ENCODE peak calls at places on chromosomes 3 and 15, in nine cellular contexts. J is non-pigmented ciliary epithelial cell; L is NCI-H2171 treated with DMSO at 0.1 percent for 48 hours; N is EL; K is activated naive CD4-positive, alpha-beta T cell treated with Interleukin-2 at 50 U/mL for 16 hours; B is mucosa of gallbladder; Z is activated T-cell treated with anti-CD3 and anti-CD28 coated beads for 1 hour; P is effector CD4-positive, alpha-beta T cell; W is Caki2. D is an unnamed sample.

GRCh38 chr3:46897031-46897430 is 19.5 kb downstream of the PTH1R start:
- DNase-seq in J (no peak), L (no peak), N (no peak), K (no peak), B (no peak), Z (no peak), P (no peak), W (no peak), D (no peak)

GRCh38 chr3:72738752-72739520 is 109.3 kb downstream of the SHQ1 start:
- DNase-seq in J (no peak), L (peak; percentile 39), N (peak; percentile 30), K (peak; percentile 72), B (peak; percentile 43), Z (peak; percentile 74), P (peak; percentile 68), W (no peak), D (no peak)

GRCh38 chr3:45035441-45036301 is 9.6 kb downstream of the CLEC3B start:
- DNase-seq in J (no peak), L (no peak), N (peak; percentile 40), K (peak; percentile 29), B (no peak), Z (peak; percentile 11), P (no peak), W (no peak), D (no peak)

GRCh38 chr3:183966361-183966791 is 51.3 kb downstream of the ABCC5 start:
- DNase-seq in J (no peak), L (no peak), N (no peak), K (no peak), B (no peak), Z (no peak), P (no peak), W (no peak), D (no peak)

GRCh38 chr3:12495749-12496452 is 11.6 kb downstream of the TSEN2 start:
- DNase-seq in J (no peak), L (no peak), N (no peak), K (no peak), B (no peak), Z (no peak), P (no peak), W (no peak), D (no peak)

GRCh38 chr15:72342385-72342784 is 22.4 kb upstream of the CELF6 start:
- DNase-seq in J (no peak), L (peak; percentile 18), N (no peak), K (peak; percentile 31), B (no peak), Z (peak; percentile 24), P (peak; percentile 15), W (no peak), D (no peak)

GRCh38 chr3:11499144-11499543 is 144.6 kb downstream of the VGLL4 start:
- DNase-seq in J (peak; percentile 85), L (no peak), N (peak; percentile 94), K (no peak), B (no peak), Z (no peak), P (no peak), W (peak; percentile 64), D (peak; percentile 79)

GRCh38 chr3:111577798-111578685 is 17.1 kb downstream of the ZBED2 start:
- DNase-seq in J (peak; percentile 79), L (peak; percentile 24), N (peak; percentile 87), K (no peak), B (no peak), Z (no peak), P (no peak), W (peak; percentile 66), D (peak; percentile 70)

GRCh38 chr15:32687556-32687955 is 30.2 kb upstream of the GREM1 start:
- DNase-seq in J (no peak), L (no peak), N (peak; percentile 82), K (no peak), B (no peak), Z (no peak), P (no peak), W (peak; percentile 72), D (no peak)

GRCh38 chr3:133675631-133676335 is 14.0 kb upstream of the TOPBP1 start:
- DNase-seq in J (no peak), L (no peak), N (no peak), K (no peak), B (no peak), Z (no peak), P (no peak), W (no peak), D (no peak)

GRCh38 chr3:183038764-183039163 is 58.4 kb upstream of the DCUN1D1 start:
- DNase-seq in J (no peak), L (no peak), N (no peak), K (no peak), B (peak; percentile 17), Z (no peak), P (no peak), W (no peak), D (no peak)

GRCh38 chr15:68599560-68600071 is 20.8 kb downstream of the CORO2B start:
- DNase-seq in J (no peak), L (no peak), N (peak; percentile 77), K (no peak), B (no peak), Z (no peak), P (no peak), W (no peak), D (no peak)

GRCh38 chr15:38129531-38130199 is 123.0 kb upstream of the SPRED1 start:
- DNase-seq in J (peak; percentile 99), L (no peak), N (peak; percentile 98), K (no peak), B (peak; percentile 77), Z (no peak), P (no peak), W (no peak), D (peak; percentile 85)

GRCh38 chr15:51793521-51793920 is 35.9 kb upstream of the TMOD3 start:
- DNase-seq in J (no peak), L (no peak), N (no peak), K (no peak), B (no peak), Z (no peak), P (no peak), W (no peak), D (no peak)

GRCh38 chr3:58491506-58492384 is at the start of gene KCTD6:
- DNase-seq in J (peak; percentile 44), L (peak; percentile 71), N (peak; percentile 93), K (peak; percentile 89), B (peak; percentile 95), Z (peak; percentile 78), P (peak; percentile 75), W (peak; percentile 86), D (peak; percentile 36)

GRCh38 chr3:129612350-129613204 is 6.1 kb upstream of the PLXND1 start:
- DNase-seq in J (no peak), L (no peak), N (peak; percentile 39), K (no peak), B (no peak), Z (no peak), P (no peak), W (peak; percentile 57), D (no peak)

GRCh38 chr3:43913549-43913948 is 222.8 kb downstream of the ABHD5 start:
- DNase-seq in J (no peak), L (no peak), N (no peak), K (no peak), B (no peak), Z (no peak), P (no peak), W (no peak), D (no peak)

GRCh38 chr3:23685484-23686258 is 120.1 kb upstream of the UBE2E1 start:
- DNase-seq in J (peak; percentile 96), L (peak; percentile 69), N (peak; percentile 100), K (no peak), B (peak; percentile 91), Z (no peak), P (no peak), W (peak; percentile 93), D (peak; percentile 92)

GRCh38 chr3:2706836-2707210 is 403.4 kb downstream of the IL5RA start:
- DNase-seq in J (no peak), L (no peak), N (no peak), K (no peak), B (no peak), Z (no peak), P (no peak), W (no peak), D (no peak)

GRCh38 chr3:54599741-54600140 is 328.1 kb downstream of the LRTM1 start:
- DNase-seq in J (no peak), L (no peak), N (no peak), K (no peak), B (no peak), Z (no peak), P (no peak), W (no peak), D (no peak)

GRCh38 chr3:172317984-172318383 is 130.3 kb downstream of the GHSR start:
- DNase-seq in J (peak; percentile 78), L (peak; percentile 79), N (peak; percentile 93), K (no peak), B (peak; percentile 49), Z (no peak), P (no peak), W (peak; percentile 73), D (peak; percentile 77)

GRCh38 chr15:31024330-31024729 is 32.9 kb upstream of the MTMR10 start:
- DNase-seq in J (peak; percentile 93), L (no peak), N (peak; percentile 99), K (no peak), B (no peak), Z (no peak), P (no peak), W (peak; percentile 97), D (peak; percentile 97)

GRCh38 chr3:142785996-142786395 is 62.2 kb downstream of the TRPC1 start:
- DNase-seq in J (no peak), L (no peak), N (no peak), K (no peak), B (no peak), Z (no peak), P (no peak), W (no peak), D (no peak)

GRCh38 chr3:76131396-76132153 is 346.2 kb upstream of the ZNF717 start:
- DNase-seq in J (peak; percentile 26), L (no peak), N (peak; percentile 80), K (no peak), B (no peak), Z (no peak), P (no peak), W (no peak), D (no peak)

GRCh38 chr3:44648564-44649229 is at the start of gene ZNF35:
- DNase-seq in J (peak; percentile 71), L (peak; percentile 82), N (peak; percentile 89), K (peak; percentile 26), B (peak; percentile 79), Z (no peak), P (no peak), W (peak; percentile 68), D (peak; percentile 52)

GRCh38 chr3:156304406-156304805 is 184.0 kb downstream of the KCNAB1 start:
- DNase-seq in J (no peak), L (no peak), N (peak; percentile 80), K (no peak), B (no peak), Z (no peak), P (no peak), W (no peak), D (no peak)

GRCh38 chr15:60672400-60672799 is 193.5 kb upstream of the ICE2 start:
- DNase-seq in J (no peak), L (no peak), N (no peak), K (no peak), B (no peak), Z (no peak), P (no peak), W (no peak), D (no peak)

GRCh38 chr15:52031542-52031941 is 12.5 kb downstream of the MAPK6 start:
- DNase-seq in J (no peak), L (no peak), N (no peak), K (no peak), B (no peak), Z (no peak), P (no peak), W (no peak), D (no peak)

GRCh38 chr15:46751303-46751702 is 966.0 kb upstream of the SEMA6D start:
- DNase-seq in J (no peak), L (no peak), N (no peak), K (no peak), B (no peak), Z (no peak), P (no peak), W (no peak), D (no peak)

GRCh38 chr15:67803996-67804843 is 21.1 kb upstream of the SKOR1 start:
- DNase-seq in J (no peak), L (peak; percentile 81), N (no peak), K (no peak), B (no peak), Z (no peak), P (no peak), W (no peak), D (no peak)

GRCh38 chr3:50212502-50212901 is 7.4 kb downstream of the SLC38A3 start:
- DNase-seq in J (no peak), L (no peak), N (no peak), K (no peak), B (no peak), Z (no peak), P (no peak), W (no peak), D (no peak)